ENCODE peak calls at places on chromosomes 12 and 14, in four cellular contexts. P is GM23248, X is NT2/D1, J is A549. B is an unnamed sample.

GRCh38 chr14:77603031-77603430 is 13.4 kb downstream of the SPTLC2 start:
- DNase-seq in X (no peak), P (no peak), J (no peak), B (no peak)

GRCh38 chr12:55982319-55982936 is 8.6 kb downstream of the RAB5B start:
- DNase-seq in J (no peak), X (no peak), P (no peak), B (no peak)

GRCh38 chr14:89922549-89922907 is 32.0 kb downstream of the EFCAB11 start:
- DNase-seq in X (no peak), P (no peak), J (no peak), B (no peak)

GRCh38 chr12:28704477-28705169 is 444.5 kb upstream of the FAR2 start:
- DNase-seq in J (no peak), P (peak; percentile 66), X (no peak), B (no peak)

GRCh38 chr12:27710592-27711311 is at the start of gene MRPS35:
- DNase-seq in J (peak; percentile 96), X (peak; percentile 97), P (peak; percentile 97), B (peak; percentile 92)

GRCh38 chr14:32087173-32087861 is 10.2 kb downstream of the ARHGAP5 start:
- DNase-seq in J (peak; percentile 78), P (peak; percentile 50), X (no peak), B (no peak)

GRCh38 chr12:108350511-108350910 is 11.4 kb upstream of the CMKLR1 start:
- DNase-seq in X (no peak), J (no peak), P (no peak), B (no peak)

GRCh38 chr12:52370906-52371608 is 3.8 kb upstream of the KRT85 start:
- DNase-seq in J (no peak), X (no peak), P (peak; percentile 70), B (no peak)

GRCh38 chr12:5984873-5985272 is 39.8 kb upstream of the ANO2 start:
- DNase-seq in P (no peak), X (no peak), J (no peak), B (no peak)

GRCh38 chr14:53772936-53773335 is 183.7 kb downstream of the BMP4 start:
- DNase-seq in J (no peak), X (no peak), P (no peak), B (no peak)

GRCh38 chr12:2498961-2499500 is 295.7 kb upstream of the FKBP4 start:
- DNase-seq in P (no peak), J (no peak), X (no peak), B (no peak)
- H3K4me1 ChIP-seq in P (no peaks in the 10 kb centered on the region), J (no peaks in the 10 kb centered on the region), X (no peaks in the 10 kb centered on the region), B (no peaks in the 10 kb centered on the region)

DNA sequence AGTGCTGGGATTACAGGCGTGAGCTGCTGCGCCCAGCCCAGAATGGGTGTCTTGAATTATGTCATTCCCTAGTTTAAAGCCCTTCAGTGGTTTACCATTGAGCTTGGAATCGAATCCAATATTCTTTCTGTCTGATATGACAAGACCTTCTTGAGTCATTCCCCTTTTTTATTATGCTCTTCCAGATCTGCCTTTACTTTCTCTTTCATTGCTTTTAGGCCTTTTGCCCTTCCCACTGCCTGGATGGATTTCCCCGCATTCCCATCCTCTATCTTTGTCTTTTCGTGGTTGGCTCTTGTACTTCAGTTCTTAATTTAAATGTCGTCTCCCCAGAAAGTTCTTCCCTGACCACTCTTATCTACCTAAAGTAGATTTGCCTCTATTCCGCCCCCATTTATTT is 1.6 kb downstream of the TRAFD1 start:
- DNase-seq in P (peak; percentile 35), X (no peak), J (no peak), B (no peak)
- H3K4me1 ChIP-seq in P (peaks cover 69% of the 10 kb centered on the region), X (peaks cover under 1% of the 10 kb centered on the region), J (peaks cover 64% of the 10 kb centered on the region), B (peaks cover 3% of the 10 kb centered on the region)

GRCh38 chr12:62925680-62926079 is 9.3 kb downstream of the PPM1H start:
- DNase-seq in P (no peak), J (no peak), X (no peak), B (no peak)
- H3K4me1 ChIP-seq in P (no peaks in the 10 kb centered on the region), J (peaks cover 3% of the 10 kb centered on the region), X (no peaks in the 10 kb centered on the region), B (peaks cover 6% of the 10 kb centered on the region)

DNA sequence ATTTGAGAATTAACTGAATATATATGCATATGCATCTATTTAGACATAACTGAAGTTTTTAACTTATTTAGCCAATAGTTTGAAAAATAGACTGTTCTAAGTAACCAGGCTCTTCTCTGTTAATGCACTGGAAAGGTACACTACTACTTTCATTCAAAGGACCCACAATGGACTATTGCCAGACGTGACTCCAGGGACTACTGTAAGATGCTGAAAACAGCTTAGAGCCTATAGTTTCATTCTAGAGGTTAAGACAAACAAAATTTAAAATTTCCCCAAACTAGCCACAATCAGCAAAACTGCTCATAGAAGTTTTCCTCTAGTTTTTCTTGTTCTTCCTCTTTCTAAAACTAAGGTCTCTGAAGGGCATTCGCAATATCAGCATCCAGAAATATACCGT is 10.5 kb downstream of the APPL2 start:
- DNase-seq in P (no peak), J (no peak), X (no peak), B (no peak)
- H3K4me1 ChIP-seq in P (peaks cover 86% of the 10 kb centered on the region), J (no peaks in the 10 kb centered on the region), X (peaks cover 7% of the 10 kb centered on the region), B (no peaks in the 10 kb centered on the region)

GRCh38 chr12:114701553-114701952 is 17.6 kb upstream of the TBX3 start:
- DNase-seq in P (no peak), J (no peak), X (no peak), B (no peak)

GRCh38 chr12:114700392-114701103 is 16.6 kb upstream of the TBX3 start:
- DNase-seq in P (no peak), X (no peak), J (no peak), B (no peak)

GRCh38 chr12:114703060-114703493 is 19.1 kb upstream of the TBX3 start:
- DNase-seq in X (no peak), P (no peak), J (no peak), B (no peak)

GRCh38 chr12:114701104-114701414 is 17.1 kb upstream of the TBX3 start:
- DNase-seq in X (no peak), P (peak; percentile 16), J (no peak), B (no peak)

GRCh38 chr12:114702462-114702861 is 18.5 kb upstream of the TBX3 start:
- DNase-seq in J (no peak), P (no peak), X (no peak), B (no peak)
- H3K4me1 ChIP-seq in J (peaks cover 14% of the 10 kb centered on the region), P (peaks cover 13% of the 10 kb centered on the region), X (peaks cover 19% of the 10 kb centered on the region), B (no peaks in the 10 kb centered on the region)

GRCh38 chr12:9667403-9667802 is 2.1 kb upstream of the CLEC2D start:
- DNase-seq in J (no peak), P (no peak), X (no peak), B (no peak)

GRCh38 chr12:9673404-9674225 is 4.1 kb downstream of the CLEC2D start:
- DNase-seq in J (peak; percentile 53), X (peak; percentile 81), P (peak; percentile 89), B (no peak)

GRCh38 chr12:9668141-9669018 is 1.1 kb upstream of the CLEC2D start:
- DNase-seq in P (peak; percentile 40), X (no peak), J (no peak), B (no peak)

GRCh38 chr12:9669019-9669326 is 540 bp upstream of the CLEC2D start:
- DNase-seq in P (no peak), X (no peak), J (no peak), B (no peak)

DNA sequence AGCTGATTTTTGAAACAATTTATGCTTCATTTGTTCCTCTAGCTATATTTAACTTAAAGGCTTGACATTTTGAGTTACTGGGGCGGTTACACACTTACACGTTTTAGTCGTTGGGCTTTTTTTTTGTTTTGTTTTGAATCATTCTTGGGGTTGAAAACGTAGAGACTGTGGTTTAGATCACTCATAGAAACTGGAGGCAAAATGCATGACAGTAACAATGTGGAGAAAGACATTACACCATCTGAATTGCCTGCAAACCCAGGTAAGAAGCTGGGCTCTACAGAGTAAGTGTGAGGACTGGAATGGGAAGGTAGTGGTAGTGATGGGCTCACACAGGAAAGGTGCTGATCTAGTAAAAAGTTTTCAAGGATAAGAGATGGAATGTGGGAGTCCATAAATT is at the start of gene CLEC2D:
- DNase-seq in P (no peak), J (no peak), X (no peak), B (no peak)
- H3K4me1 ChIP-seq in P (peaks cover 27% of the 10 kb centered on the region), J (peaks cover 29% of the 10 kb centered on the region), X (peaks cover 8% of the 10 kb centered on the region), B (no peaks in the 10 kb centered on the region)

GRCh38 chr14:72745546-72745945 is 148.4 kb downstream of the DPF3 start:
- DNase-seq in X (no peak), P (peak; percentile 93), J (no peak), B (no peak)
- H3K4me1 ChIP-seq in X (no peaks in the 10 kb centered on the region), P (peaks cover 35% of the 10 kb centered on the region), J (peaks cover 8% of the 10 kb centered on the region), B (no peaks in the 10 kb centered on the region)

GRCh38 chr12:118513554-118513953 is 137.2 kb downstream of the SUDS3 start:
- DNase-seq in X (no peak), P (no peak), J (no peak), B (no peak)
- H3K4me1 ChIP-seq in X (no peaks in the 10 kb centered on the region), P (no peaks in the 10 kb centered on the region), J (no peaks in the 10 kb centered on the region), B (no peaks in the 10 kb centered on the region)

DNA sequence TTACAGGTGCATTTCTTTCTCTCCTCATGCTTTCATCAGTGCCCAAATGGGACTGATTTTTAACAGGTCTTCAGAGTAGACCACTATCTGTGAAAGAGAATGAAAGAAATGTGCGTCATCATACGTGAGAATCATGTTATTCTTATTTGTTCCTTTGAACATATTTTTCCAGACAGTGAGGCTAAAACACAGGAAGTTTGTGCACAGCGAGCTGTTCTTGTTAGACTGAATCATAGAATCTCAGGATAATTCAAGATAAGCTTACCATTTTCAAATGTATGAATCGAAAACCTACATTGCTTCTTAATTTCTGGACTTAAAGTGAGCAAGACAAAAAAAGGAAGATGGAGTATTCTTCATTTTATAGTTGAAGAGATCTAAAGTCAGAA is 383.1 kb downstream of the EGLN3 start:
- DNase-seq in X (no peak), P (peak; percentile 12), J (no peak), B (no peak)
- H3K4me1 ChIP-seq in X (no peaks in the 10 kb centered on the region), P (peaks cover 42% of the 10 kb centered on the region), J (no peaks in the 10 kb centered on the region), B (peaks cover 27% of the 10 kb centered on the region)

GRCh38 chr14:69626132-69626500 is 14.7 kb downstream of the SUSD6 start:
- DNase-seq in P (no peak), X (no peak), J (no peak), B (no peak)
- H3K4me1 ChIP-seq in P (peaks cover 14% of the 10 kb centered on the region), X (peaks cover 4% of the 10 kb centered on the region), J (no peaks in the 10 kb centered on the region), B (no peaks in the 10 kb centered on the region)